ENCODE peak calls at places on chromosome 6, in four cellular contexts. One of them, this sample, is unnamed.

GRCh38 chr6:120056085-120056484 is 706.5 kb upstream of the MAN1A1 start:
- DNase-seq in progenitor cell of endocrine pancreas: no peak
- DNase-seq in right lobe of liver: no peak
- DNase-seq in left lung: no peak
- DNase-seq in this sample: no peak

GRCh38 chr6:12844284-12845223 is 128.0 kb downstream of the PHACTR1 start:
- DNase-seq in progenitor cell of endocrine pancreas: no peak
- DNase-seq in right lobe of liver: no peak
- DNase-seq in left lung: no peak
- DNase-seq in this sample: no peak

GRCh38 chr6:85401186-85402062 is 48.5 kb upstream of the NT5E start:
- DNase-seq in progenitor cell of endocrine pancreas: no peak
- DNase-seq in right lobe of liver: no peak
- DNase-seq in left lung: no peak
- DNase-seq in this sample: no peak

GRCh38 chr6:65557224-65557623 is 149.8 kb downstream of the EYS start:
- DNase-seq in progenitor cell of endocrine pancreas: no peak
- DNase-seq in right lobe of liver: no peak
- DNase-seq in left lung: no peak
- DNase-seq in this sample: no peak

GRCh38 chr6:115896538-115897129 is 164.1 kb downstream of the FRK start:
- DNase-seq in progenitor cell of endocrine pancreas: no peak
- DNase-seq in right lobe of liver: no peak
- DNase-seq in left lung: no peak
- DNase-seq in this sample: no peak

GRCh38 chr6:88855521-88856152 is 107.8 kb downstream of the RNGTT start:
- DNase-seq in progenitor cell of endocrine pancreas: no peak
- DNase-seq in right lobe of liver: no peak
- DNase-seq in left lung: no peak
- DNase-seq in this sample: no peak

GRCh38 chr6:47141166-47141565 is 99.0 kb upstream of the ADGRF1 start:
- DNase-seq in progenitor cell of endocrine pancreas: no peak
- DNase-seq in right lobe of liver: no peak
- DNase-seq in left lung: no peak
- DNase-seq in this sample: no peak

GRCh38 chr6:55617272-55617671 is 38.3 kb upstream of the HMGCLL1 start:
- DNase-seq in progenitor cell of endocrine pancreas: no peak
- DNase-seq in right lobe of liver: no peak
- DNase-seq in left lung: no peak
- DNase-seq in this sample: no peak

GRCh38 chr6:144259988-144260387 is 25.1 kb upstream of the UTRN start:
- DNase-seq in progenitor cell of endocrine pancreas: no peak
- DNase-seq in right lobe of liver: no peak
- DNase-seq in left lung: no peak
- DNase-seq in this sample: no peak

GRCh38 chr6:11535801-11536230 is 1.7 kb upstream of the TMEM170B start:
- DNase-seq in progenitor cell of endocrine pancreas: no peak
- DNase-seq in right lobe of liver: no peak
- DNase-seq in left lung: no peak
- DNase-seq in this sample: no peak

GRCh38 chr6:80637312-80637711 is 530.8 kb downstream of the BCKDHB start:
- DNase-seq in progenitor cell of endocrine pancreas: no peak
- DNase-seq in right lobe of liver: no peak
- DNase-seq in left lung: no peak
- DNase-seq in this sample: no peak

GRCh38 chr6:99110004-99110403 is 162.3 kb upstream of the FBXL4 start:
- DNase-seq in progenitor cell of endocrine pancreas: no peak
- DNase-seq in right lobe of liver: no peak
- DNase-seq in left lung: no peak
- DNase-seq in this sample: no peak

GRCh38 chr6:4128748-4129147 is 6.6 kb downstream of the ECI2 start:
- DNase-seq in progenitor cell of endocrine pancreas: no peak
- DNase-seq in right lobe of liver: no peak
- DNase-seq in left lung: no peak
- DNase-seq in this sample: no peak

GRCh38 chr6:4125500-4125899 is 9.9 kb downstream of the ECI2 start:
- DNase-seq in progenitor cell of endocrine pancreas: no peak
- DNase-seq in right lobe of liver: no peak
- DNase-seq in left lung: no peak
- DNase-seq in this sample: no peak

GRCh38 chr6:4128072-4128471 is 7.3 kb downstream of the ECI2 start:
- DNase-seq in progenitor cell of endocrine pancreas: no peak
- DNase-seq in right lobe of liver: no peak
- DNase-seq in left lung: no peak
- DNase-seq in this sample: no peak

GRCh38 chr6:4124361-4124760 is 11.0 kb downstream of the ECI2 start:
- DNase-seq in progenitor cell of endocrine pancreas: no peak
- DNase-seq in right lobe of liver: no peak
- DNase-seq in left lung: no peak
- DNase-seq in this sample: no peak

DNA sequence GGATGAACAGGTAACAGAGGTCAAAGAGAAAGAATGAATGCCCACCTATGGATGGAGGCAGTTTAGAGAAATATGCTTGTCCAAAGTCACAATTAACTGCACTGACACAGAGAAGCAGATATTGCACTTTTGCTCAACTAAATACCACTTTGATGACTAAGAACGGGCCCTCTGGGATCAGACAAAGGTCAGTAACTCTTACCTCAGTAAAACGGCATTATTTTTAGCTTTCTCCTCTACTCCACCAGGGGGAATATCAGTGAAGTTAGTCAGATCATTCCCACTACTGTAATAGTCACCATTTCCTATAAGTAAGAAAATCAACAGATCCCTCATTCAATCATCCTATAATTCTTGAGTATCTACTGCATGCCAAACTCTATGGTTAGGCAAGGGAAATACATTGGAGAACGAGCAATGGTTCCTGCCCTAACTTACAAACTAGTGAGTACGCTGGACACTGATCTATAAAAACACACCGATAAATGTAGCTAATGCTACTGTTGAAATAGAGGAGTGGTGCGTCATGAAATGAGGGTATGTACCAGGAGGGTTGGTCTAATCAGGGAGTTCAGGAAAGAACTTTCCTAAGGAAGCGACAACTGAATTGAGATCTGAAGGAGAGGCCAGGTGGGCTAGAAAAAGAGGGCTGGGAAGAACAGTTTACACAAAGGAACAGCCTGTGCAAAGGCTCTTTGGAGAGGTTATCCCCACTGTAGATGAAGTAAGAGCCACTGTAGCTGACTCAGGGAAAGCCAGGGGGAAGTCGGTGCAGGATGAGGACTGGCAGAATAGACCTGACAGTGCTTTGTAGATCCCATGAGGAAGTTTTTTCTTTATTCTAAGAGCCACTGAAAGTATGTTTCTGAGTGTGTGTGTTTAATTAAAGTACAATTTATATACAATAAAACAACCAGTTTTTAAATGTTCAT is 9.2 kb downstream of the ECI2 start:
- DNase-seq in progenitor cell of endocrine pancreas: no peak
- DNase-seq in right lobe of liver: no peak
- DNase-seq in left lung: no peak
- DNase-seq in this sample: no peak
- TF ChIP-seq CTCF in progenitor cell of endocrine pancreas: no peak
- TF ChIP-seq CTCF in right lobe of liver: peak; percentile 41
- TF ChIP-seq CTCF in left lung: no peak
- TF ChIP-seq CTCF in this sample: no peak

DNA sequence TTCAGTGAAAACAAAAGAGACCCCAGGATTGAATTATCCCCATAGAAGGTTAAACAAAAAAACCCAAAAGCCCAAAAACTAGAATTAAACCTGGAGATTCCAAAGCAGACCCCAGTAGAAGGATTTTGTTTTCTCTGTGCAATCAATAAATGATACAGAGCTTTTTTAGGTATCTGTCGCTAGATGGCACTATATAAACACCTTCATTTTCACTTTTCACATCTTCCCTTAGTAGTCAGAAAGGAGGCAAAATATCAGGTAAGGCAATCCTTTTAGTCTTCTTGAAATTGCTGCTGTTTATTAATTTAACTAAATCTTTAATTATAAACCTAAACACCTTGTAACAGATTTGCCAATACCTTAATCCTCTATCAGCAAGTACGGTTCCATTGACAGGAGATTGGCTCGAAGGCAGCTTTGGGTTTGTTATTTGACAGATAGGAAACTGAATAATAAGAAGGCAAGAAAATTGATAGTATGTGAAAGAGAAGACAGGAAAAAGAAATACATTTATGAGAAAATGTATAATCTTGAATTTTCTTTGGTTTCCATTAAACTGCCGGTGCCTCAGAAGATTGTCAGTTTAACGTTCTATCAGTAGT is 23.3 kb upstream of the IBTK start:
- DNase-seq in progenitor cell of endocrine pancreas: no peak
- DNase-seq in right lobe of liver: no peak
- DNase-seq in left lung: no peak
- DNase-seq in this sample: no peak
- TF ChIP-seq CTCF in progenitor cell of endocrine pancreas: peak; percentile 80
- TF ChIP-seq CTCF in right lobe of liver: peak; percentile 78
- TF ChIP-seq CTCF in left lung: peak; percentile 60
- TF ChIP-seq CTCF in this sample: no peak

GRCh38 chr6:118896339-118897136 is 2.6 kb downstream of the ASF1A start:
- DNase-seq in progenitor cell of endocrine pancreas: no peak
- DNase-seq in right lobe of liver: no peak
- DNase-seq in left lung: no peak
- DNase-seq in this sample: no peak
- TF ChIP-seq CTCF in progenitor cell of endocrine pancreas: peak; percentile 60
- TF ChIP-seq CTCF in right lobe of liver: peak; percentile 43
- TF ChIP-seq CTCF in left lung: peak; percentile 23
- TF ChIP-seq CTCF in this sample: no peak

GRCh38 chr6:130296854-130297253 is 69.0 kb upstream of the TMEM200A start:
- DNase-seq in progenitor cell of endocrine pancreas: no peak
- DNase-seq in right lobe of liver: no peak
- DNase-seq in left lung: no peak
- DNase-seq in this sample: no peak
- TF ChIP-seq CTCF in progenitor cell of endocrine pancreas: no peak
- TF ChIP-seq CTCF in right lobe of liver: no peak
- TF ChIP-seq CTCF in left lung: no peak
- TF ChIP-seq CTCF in this sample: no peak

DNA sequence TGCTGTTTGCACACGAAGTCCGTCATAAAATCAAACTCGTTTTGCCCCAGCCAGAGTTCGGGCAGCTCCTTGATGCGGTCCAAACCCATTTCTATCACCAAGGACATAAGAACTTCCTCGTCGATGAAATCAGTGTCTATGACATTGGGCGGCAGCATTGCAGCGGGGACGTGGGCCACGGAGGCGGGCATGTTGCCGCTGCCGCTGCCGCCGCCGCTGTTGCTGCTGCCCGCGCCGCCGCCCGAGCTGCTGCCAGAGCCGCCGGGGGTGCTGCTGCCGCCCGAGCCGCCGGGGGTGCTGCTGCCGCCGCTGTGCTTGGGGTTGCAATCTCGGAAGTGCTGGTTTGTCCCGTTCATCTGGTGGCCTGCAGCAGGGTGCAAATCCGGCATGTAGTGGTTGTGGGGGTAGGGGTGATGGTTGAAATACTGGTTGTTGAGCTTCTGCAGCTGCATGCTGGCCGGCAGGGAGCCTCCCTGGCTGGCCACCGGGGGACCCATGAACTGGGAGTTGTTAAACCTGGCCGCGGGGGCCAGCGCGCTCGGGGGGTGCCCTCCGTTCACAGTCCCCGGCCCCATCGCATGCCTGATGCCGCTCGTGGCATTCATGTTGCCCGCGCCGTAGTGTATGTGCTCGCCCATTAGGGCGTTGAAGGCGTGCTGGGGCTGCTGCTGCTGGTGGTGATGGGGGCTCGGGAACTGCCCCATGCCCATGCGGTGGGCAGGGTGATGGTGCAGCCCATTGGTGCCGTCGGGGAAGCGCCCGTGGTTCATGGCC is 1.1 kb downstream of the CITED2 start:
- DNase-seq in progenitor cell of endocrine pancreas: peak; percentile 41
- DNase-seq in right lobe of liver: peak; percentile 68
- DNase-seq in left lung: peak; percentile 95
- DNase-seq in this sample: peak; percentile 73
- TF ChIP-seq CTCF in progenitor cell of endocrine pancreas: peak; percentile 53
- TF ChIP-seq CTCF in right lobe of liver: no peak
- TF ChIP-seq CTCF in left lung: peak; percentile 11
- TF ChIP-seq CTCF in this sample: peak; percentile 15

This sample was measured in activated B cell treated with CpG ODN at 0.5 μM for 24 hours.